ENCODE peak calls at places on chromosomes 2 and 18, in seven cellular contexts. Y is IMR-90, A is H1, L is neuronal stem cell, M is mesendoderm, D is mesenchymal stem cell, E is trophoblast cell. C is an unnamed sample.

GRCh38 chr18:49305688-49306336 is 154.6 kb downstream of the DYM start:
- DNase-seq in Y (no peak), A (no peak), L (no peak), M (no peak), D (no peak), E (no peak), C (no peak)

GRCh38 chr2:241935314-241935713 is 65.8 kb downstream of the RTP5 start:
- DNase-seq in Y (peak; percentile 75), A (no peak), L (no peak), M (no peak), D (peak; percentile 83), E (no peak), C (no peak)

GRCh38 chr18:57839942-57840381 is 36.8 kb upstream of the ATP8B1 start:
- DNase-seq in Y (peak; percentile 92), A (no peak), L (no peak), M (no peak), D (peak; percentile 66), E (peak; percentile 87), C (no peak)

GRCh38 chr18:6289454-6290242 is 125.1 kb downstream of the L3MBTL4 start:
- DNase-seq in Y (no peak), A (no peak), L (no peak), M (no peak), D (no peak), E (peak; percentile 71), C (no peak)

GRCh38 chr2:152611458-152612231 is 105.6 kb downstream of the PRPF40A start:
- DNase-seq in Y (peak; percentile 80), A (no peak), L (no peak), M (peak; percentile 25), D (peak; percentile 85), E (no peak), C (no peak)

GRCh38 chr2:30404354-30405265 is 42.4 kb upstream of the LCLAT1 start:
- DNase-seq in Y (peak; percentile 82), A (no peak), L (peak; percentile 57), M (peak; percentile 27), D (no peak), E (no peak), C (peak; percentile 60)

GRCh38 chr2:237859533-237860272 is at the start of gene RAMP1:
- DNase-seq in Y (peak; percentile 17), A (no peak), L (no peak), M (peak; percentile 39), D (peak; percentile 37), E (no peak), C (no peak)

GRCh38 chr2:468631-469310 is 180.9 kb upstream of the ALKAL2 start:
- DNase-seq in Y (no peak), A (no peak), L (no peak), M (peak; percentile 19), D (no peak), E (no peak), C (no peak)

GRCh38 chr18:51621103-51621969 is 423.9 kb upstream of the MEX3C start:
- DNase-seq in Y (no peak), A (peak; percentile 33), L (peak; percentile 81), M (peak; percentile 77), D (peak; percentile 18), E (no peak), C (peak; percentile 58)

GRCh38 chr2:75500633-75501032 is 60.1 kb downstream of the EVA1A start:
- DNase-seq in Y (peak; percentile 54), A (no peak), L (no peak), M (no peak), D (no peak), E (no peak), C (no peak)

GRCh38 chr2:97354576-97354975 is 235.1 kb downstream of the ANKRD36B start:
- DNase-seq in Y (no peak), A (no peak), L (no peak), M (no peak), D (no peak), E (no peak), C (no peak)

GRCh38 chr2:169038338-169038757 is 7.2 kb upstream of the ABCB11 start:
- DNase-seq in Y (no peak), A (no peak), L (no peak), M (peak; percentile 50), D (peak; percentile 29), E (no peak), C (no peak)

GRCh38 chr2:44077942-44078511 is 82.2 kb upstream of the LRPPRC start:
- DNase-seq in Y (no peak), A (no peak), L (no peak), M (peak; percentile 43), D (no peak), E (no peak), C (no peak)

GRCh38 chr2:12091201-12091806 is 344.9 kb downstream of the LPIN1 start:
- DNase-seq in Y (no peak), A (no peak), L (no peak), M (no peak), D (no peak), E (no peak), C (no peak)

GRCh38 chr18:46917808-46918600 is 602 bp downstream of the KATNAL2 start:
- DNase-seq in Y (peak; percentile 37), A (peak; percentile 47), L (no peak), M (peak; percentile 70), D (peak; percentile 46), E (no peak), C (peak; percentile 85)

GRCh38 chr2:43007901-43008300 is 215.5 kb upstream of the HAAO start:
- DNase-seq in Y (no peak), A (no peak), L (no peak), M (no peak), D (no peak), E (no peak), C (no peak)

GRCh38 chr2:2581331-2582159 is 250.5 kb upstream of the MYT1L start:
- DNase-seq in Y (no peak), A (no peak), L (no peak), M (no peak), D (no peak), E (no peak), C (peak; percentile 21)

GRCh38 chr2:236969767-236970655 is 115.7 kb upstream of the COPS8 start:
- DNase-seq in Y (no peak), A (no peak), L (no peak), M (no peak), D (no peak), E (no peak), C (no peak)

GRCh38 chr2:215737496-215737895 is 275.9 kb downstream of the MREG start:
- DNase-seq in Y (no peak), A (peak; percentile 9), L (no peak), M (peak; percentile 90), D (no peak), E (no peak), C (peak; percentile 74)

DNA sequence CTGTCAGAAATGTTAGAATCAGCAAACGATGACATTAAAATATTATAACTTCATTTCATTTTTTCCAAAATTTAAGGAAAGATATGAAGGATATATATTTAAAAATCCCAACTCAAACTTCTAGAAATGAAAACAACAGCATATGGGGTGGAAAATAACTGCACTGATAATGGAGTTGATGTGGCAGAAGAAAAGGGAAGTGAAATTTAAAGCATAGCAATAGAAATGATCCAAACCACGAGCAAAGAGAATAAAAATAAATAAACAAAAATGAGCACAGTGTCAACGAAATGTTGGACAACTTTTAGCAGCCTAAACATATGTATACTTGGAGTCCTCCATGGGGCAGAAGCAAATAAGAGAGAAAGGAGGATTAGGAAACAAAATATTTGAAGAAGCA is 280.2 kb downstream of the KCNJ3 start:
- DNase-seq in Y (no peak), A (no peak), L (no peak), M (no peak), D (no peak), E (no peak), C (no peak)
- H3K4me2 ChIP-seq in Y (no peak overlapping the region), A (no peak overlapping the region), L (no peak overlapping the region), M (no peak overlapping the region), D (no peak overlapping the region), E (no peak overlapping the region), C (no peak overlapping the region)

DNA sequence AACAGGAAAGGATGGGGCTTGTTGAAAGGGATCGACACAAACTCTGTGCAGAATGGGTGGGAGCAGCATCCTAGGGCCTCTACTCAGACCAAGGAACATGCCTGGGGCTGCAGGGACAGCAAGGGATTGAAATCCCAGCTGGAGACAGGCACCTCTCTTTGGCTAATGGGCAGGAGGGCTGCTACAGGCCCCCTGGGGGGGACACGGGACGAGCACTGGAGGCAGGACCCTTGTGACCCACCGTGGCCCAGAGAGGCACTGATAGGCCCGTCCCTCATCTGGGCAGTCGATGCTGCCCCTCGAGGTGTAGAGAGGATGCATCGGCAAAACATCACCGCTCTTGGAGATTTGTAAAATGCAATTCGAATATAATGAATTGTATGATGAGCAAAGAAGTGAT is 5.1 kb downstream of the HS1BP3 start:
- DNase-seq in Y (no peak), A (no peak), L (no peak), M (no peak), D (no peak), E (no peak), C (no peak)
- H3K4ac ChIP-seq in Y (no peak overlapping the region), A (no peak overlapping the region), L (no peak overlapping the region), M (no peak overlapping the region), D (no peak overlapping the region), E (no peak overlapping the region), C (no peak overlapping the region)

GRCh38 chr2:239439383-239440315 is 38.8 kb upstream of the HDAC4 start:
- DNase-seq in Y (no peak), A (no peak), L (no peak), M (no peak), D (no peak), E (no peak), C (no peak)

GRCh38 chr2:239436076-239436475 is 35.3 kb upstream of the HDAC4 start:
- DNase-seq in Y (no peak), A (no peak), L (no peak), M (peak; percentile 17), D (no peak), E (no peak), C (no peak)

GRCh38 chr2:239438968-239439367 is 38.1 kb upstream of the HDAC4 start:
- DNase-seq in Y (no peak), A (no peak), L (no peak), M (no peak), D (no peak), E (no peak), C (no peak)

GRCh38 chr2:239438368-239438767 is 37.5 kb upstream of the HDAC4 start:
- DNase-seq in Y (no peak), A (no peak), L (no peak), M (no peak), D (no peak), E (no peak), C (no peak)

GRCh38 chr2:239436669-239437325 is 36.0 kb upstream of the HDAC4 start:
- DNase-seq in Y (no peak), A (no peak), L (no peak), M (no peak), D (no peak), E (no peak), C (no peak)
- H3K18ac ChIP-seq in Y (no peak overlapping the region), A (no peak overlapping the region), L (no peak overlapping the region), M (no peak overlapping the region), D (no peak overlapping the region), E (no peak overlapping the region), C (no peak overlapping the region)

DNA sequence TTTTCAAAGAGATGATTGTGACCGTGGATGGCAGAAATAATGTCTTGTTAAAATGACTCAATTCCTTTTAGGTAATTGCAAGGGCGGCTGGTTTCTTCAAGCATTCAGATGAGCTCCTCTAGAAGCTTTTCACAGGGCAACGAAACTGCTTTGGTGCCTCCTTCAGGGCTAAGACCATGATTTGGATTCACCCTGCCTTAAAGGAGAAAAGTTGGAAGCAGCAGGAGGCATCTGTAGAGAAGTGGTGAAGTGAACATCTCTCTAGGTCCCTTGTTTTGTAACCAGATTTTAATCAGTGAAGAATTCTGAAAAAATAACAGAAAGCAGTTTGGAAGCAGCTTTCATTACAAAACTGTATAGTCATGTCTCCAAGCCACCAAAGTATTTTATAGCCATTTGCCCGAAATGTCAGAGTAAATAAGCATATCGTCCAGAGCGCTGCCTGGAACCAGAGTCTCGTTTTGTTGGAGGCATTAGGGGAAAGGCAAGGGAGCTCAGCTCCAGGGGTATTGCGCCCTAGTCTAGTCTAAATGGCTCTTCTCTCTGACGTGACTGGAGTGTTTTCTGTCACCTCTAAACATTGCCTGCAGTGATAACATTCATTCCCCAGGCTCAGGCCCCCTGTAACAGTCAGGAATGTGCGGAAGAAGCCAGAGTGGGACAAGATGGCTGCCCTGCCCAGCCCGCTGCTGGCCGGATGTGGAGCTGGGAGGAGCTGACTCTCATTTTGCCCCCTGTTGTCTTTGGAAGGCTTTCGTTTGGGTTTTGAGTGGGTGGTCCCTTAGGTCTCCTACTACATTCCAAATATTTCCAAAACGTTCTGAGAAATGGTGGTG is 57.9 kb upstream of the ITGB6 start:
- DNase-seq in Y (no peak), A (no peak), L (no peak), M (peak; percentile 33), D (no peak), E (no peak), C (no peak)
- H3K4me2 ChIP-seq in Y (no peak overlapping the region), A (no peak overlapping the region), L (no peak overlapping the region), M (no peak overlapping the region), D (no peak overlapping the region), E (no peak overlapping the region), C (no peak overlapping the region)